ENCODE peak calls at places on chromosome 16, in six cellular contexts. Q is left ventricle myocardium inferior, V is coronary artery, Z is IMR-90, W is MM.1S, Y is A549. I is an unnamed sample.

GRCh38 chr16:80253741-80254140 is 287.1 kb upstream of the DYNLRB2 start:
- DNase-seq in Z (no peak), W (no peak), V (no peak), Y (no peak), Q (no peak), I (no peak)

GRCh38 chr16:16037970-16038369 is 88.6 kb downstream of the ABCC1 start:
- DNase-seq in W (no peak), Y (no peak), V (no peak), Z (no peak), Q (no peak), I (no peak)

GRCh38 chr16:69106491-69107291 is 1.2 kb downstream of the HAS3 start:
- DNase-seq in V (no peak), Y (peak), Z (no peak), W (no peak), Q (no peak), I (peak)

GRCh38 chr16:26643519-26643918 is 423.2 kb upstream of the C16orf82 start:
- DNase-seq in Z (no peak), V (no peak), Q (no peak), W (no peak), Y (no peak), I (no peak)

GRCh38 chr16:64615647-64616280 is 506.1 kb downstream of the CDH11 start:
- DNase-seq in Q (peak), W (peak), Z (peak), Y (no peak), V (no peak), I (peak)

GRCh38 chr16:15055141-15056053 is 477 bp downstream of the NTAN1 start:
- DNase-seq in Y (peak), W (peak), Z (peak), V (peak), Q (no peak), I (no peak)

GRCh38 chr16:53775821-53776431 is 72.0 kb downstream of the FTO start:
- DNase-seq in V (no peak), W (no peak), Q (peak), Y (peak), Z (peak), I (peak)

GRCh38 chr16:69171325-69172095 is 15.5 kb upstream of the SNTB2 start:
- DNase-seq in Y (no peak), Z (peak), W (no peak), V (no peak), Q (no peak), I (peak)

GRCh38 chr16:50534556-50534955 is 13.6 kb upstream of the NKD1 start:
- DNase-seq in Z (no peak), Q (no peak), V (peak), W (no peak), Y (no peak), I (no peak)

GRCh38 chr16:66363196-66363777 is 3.2 kb upstream of the CDH5 start:
- DNase-seq in Q (no peak), V (no peak), W (no peak), Z (no peak), Y (no peak), I (no peak)

GRCh38 chr16:5634781-5635180 is 537.2 kb upstream of the EEF2KMT start:
- DNase-seq in Q (no peak), Y (no peak), W (no peak), V (no peak), Z (no peak), I (no peak)

GRCh38 chr16:5639531-5639930 is 541.9 kb upstream of the EEF2KMT start:
- DNase-seq in V (no peak), Y (no peak), Z (no peak), W (no peak), Q (no peak), I (no peak)

GRCh38 chr16:5633845-5634440 is 536.3 kb upstream of the EEF2KMT start:
- DNase-seq in Z (peak), Q (no peak), W (peak), V (no peak), Y (peak), I (peak)
- TF ChIP-seq CTCF in Z (no peak), Q (peak), W (peak), V (no peak), Y (peak), I (no peak)

GRCh38 chr16:54923988-54924387 is 6.7 kb upstream of the IRX5 start:
- DNase-seq in V (no peak), Y (no peak), W (no peak), Z (no peak), Q (no peak), I (no peak)

GRCh38 chr16:54928016-54928356 is 2.7 kb upstream of the IRX5 start:
- DNase-seq in Z (no peak), W (peak), Y (no peak), Q (no peak), V (no peak), I (peak)

GRCh38 chr16:54928421-54929089 is 2.1 kb upstream of the IRX5 start:
- DNase-seq in V (peak), Q (peak), W (peak), Z (no peak), Y (peak), I (peak)

GRCh38 chr16:54927125-54928015 is 3.3 kb upstream of the IRX5 start:
- DNase-seq in Z (no peak), Q (no peak), V (no peak), W (peak), Y (no peak), I (peak)

GRCh38 chr16:54926166-54926838 is 4.4 kb upstream of the IRX5 start:
- DNase-seq in W (peak), V (no peak), Y (no peak), Q (no peak), Z (peak), I (peak)
- H3K27ac ChIP-seq in W (peak), V (peak), Y (no peak), Q (peak), Z (no peak), I (no peak)

DNA sequence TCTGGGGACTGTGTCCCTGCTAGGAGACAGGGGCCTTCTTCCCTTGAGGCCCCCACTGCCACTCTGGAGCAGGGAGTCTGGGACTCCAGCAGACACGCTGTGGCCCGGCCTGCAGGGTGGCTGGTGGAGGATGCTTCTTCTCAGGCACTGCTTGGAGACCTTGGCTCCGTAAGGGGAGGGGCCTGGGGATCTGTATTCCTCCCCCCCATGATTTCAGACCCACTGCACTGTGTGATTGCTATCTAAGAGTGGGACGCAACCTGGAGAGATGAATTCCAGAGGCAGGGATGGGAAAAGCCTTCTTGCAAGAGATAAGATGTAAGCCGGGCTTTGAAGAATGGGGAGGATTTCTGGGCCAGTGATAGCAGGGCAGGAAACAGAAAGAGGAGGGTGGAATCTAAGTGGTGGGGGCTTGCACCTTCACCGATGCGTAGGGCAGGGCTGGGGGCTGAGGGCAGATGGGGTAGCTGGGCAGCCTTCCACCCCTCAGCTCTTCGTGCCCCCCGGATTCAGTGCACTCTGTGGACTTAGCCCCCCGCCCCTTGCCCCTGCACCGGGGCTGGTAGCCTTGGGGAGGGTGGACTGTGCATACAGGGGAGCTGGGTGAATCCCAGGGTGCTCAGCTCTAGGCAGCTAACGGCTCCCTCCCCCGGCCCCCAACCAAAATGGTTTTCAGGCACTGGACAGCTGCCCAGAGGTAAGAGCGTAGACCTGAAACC is 5.2 kb upstream of the GSE1 start:
- DNase-seq in Z (no peak), V (no peak), W (no peak), Y (no peak), Q (no peak), I (no peak)
- H3K4me3 ChIP-seq in Z (no peak), V (no peak), W (no peak), Y (no peak), Q (no peak), I (no peak)

GRCh38 chr16:85861095-85861825 is 37.7 kb upstream of the IRF8 start:
- DNase-seq in Z (no peak), W (no peak), Q (no peak), Y (no peak), V (no peak), I (no peak)

GRCh38 chr16:85858984-85859817 is 39.8 kb upstream of the IRF8 start:
- DNase-seq in V (no peak), Q (no peak), W (no peak), Z (no peak), Y (no peak), I (no peak)

GRCh38 chr16:85857406-85857805 is 41.6 kb upstream of the IRF8 start:
- DNase-seq in W (no peak), Y (no peak), Z (no peak), V (no peak), Q (no peak), I (no peak)

GRCh38 chr16:85860413-85861094 is 38.4 kb upstream of the IRF8 start:
- DNase-seq in Z (no peak), Y (no peak), Q (no peak), V (no peak), W (no peak), I (no peak)

GRCh38 chr16:85859818-85860125 is 39.2 kb upstream of the IRF8 start:
- DNase-seq in Y (no peak), Z (no peak), W (no peak), Q (no peak), V (no peak), I (no peak)
- TF ChIP-seq CTCF in Y (no peak), Z (no peak), W (no peak), Q (no peak), V (no peak), I (no peak)

DNA sequence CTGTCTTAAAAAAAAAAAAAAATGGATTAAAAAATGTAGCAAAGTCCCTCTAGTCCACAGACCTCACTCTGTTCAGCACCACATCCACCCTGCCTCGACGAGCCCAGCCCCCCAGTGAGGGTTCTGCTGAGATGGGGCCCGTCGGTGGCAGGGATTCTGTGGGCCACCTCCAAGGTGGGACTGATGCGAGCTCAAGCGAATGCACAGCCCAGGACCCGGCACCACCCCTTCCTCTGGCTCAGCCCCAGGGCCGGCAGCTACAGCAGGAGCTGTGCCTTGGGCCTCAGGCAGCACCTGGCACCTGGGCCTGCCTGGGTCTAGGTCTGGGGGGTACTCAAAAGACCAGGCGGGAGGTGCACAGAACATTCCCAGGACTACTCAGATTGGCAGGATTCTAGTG is 59.5 kb downstream of the ZNF778 start:
- DNase-seq in Z (no peak), Y (no peak), W (no peak), Q (no peak), V (no peak), I (no peak)
- H3K27ac ChIP-seq in Z (no peak), Y (no peak), W (no peak), Q (peak), V (no peak), I (peak)

I was measured in cardiac muscle cell.